ENCODE peak calls at places on chromosome 13, in seven cellular contexts. One of them, this sample, is unnamed.
A peak's percentile ranks its signal among the peaks of the same experiment; 100 is the strongest.

GRCh38 chr13:75372517-75372916 is 109.5 kb downstream of the TBC1D4 start:
- DNase-seq in epithelial cell of esophagus: peak; percentile 57
- DNase-seq in uterus: no peak
- DNase-seq in lower leg skin: no peak
- DNase-seq in T-helper 1 cell: peak; percentile 17
- DNase-seq in right atrium auricular region: no peak
- DNase-seq in RPMI7951: peak; percentile 54
- DNase-seq in this sample: peak; percentile 32

GRCh38 chr13:98429977-98430785 is 146.7 kb downstream of the STK24 start:
- DNase-seq in uterus: no peak
- DNase-seq in epithelial cell of esophagus: no peak
- DNase-seq in lower leg skin: no peak
- DNase-seq in right atrium auricular region: no peak
- DNase-seq in RPMI7951: no peak
- DNase-seq in T-helper 1 cell: no peak
- DNase-seq in this sample: no peak

GRCh38 chr13:53238241-53238640 is 209.6 kb downstream of the OLFM4 start:
- DNase-seq in T-helper 1 cell: no peak
- DNase-seq in RPMI7951: no peak
- DNase-seq in lower leg skin: no peak
- DNase-seq in uterus: no peak
- DNase-seq in epithelial cell of esophagus: no peak
- DNase-seq in right atrium auricular region: no peak
- DNase-seq in this sample: peak; percentile 10

GRCh38 chr13:76837811-76838210 is 48.4 kb downstream of the KCTD12 start:
- DNase-seq in lower leg skin: no peak
- DNase-seq in RPMI7951: no peak
- DNase-seq in right atrium auricular region: no peak
- DNase-seq in T-helper 1 cell: no peak
- DNase-seq in epithelial cell of esophagus: no peak
- DNase-seq in uterus: no peak
- DNase-seq in this sample: no peak

GRCh38 chr13:35057858-35058257 is 115.8 kb downstream of the NBEA start:
- DNase-seq in RPMI7951: no peak
- DNase-seq in right atrium auricular region: no peak
- DNase-seq in epithelial cell of esophagus: no peak
- DNase-seq in T-helper 1 cell: no peak
- DNase-seq in uterus: no peak
- DNase-seq in lower leg skin: no peak
- DNase-seq in this sample: no peak

GRCh38 chr13:59710995-59711701 is 452.6 kb downstream of the DIAPH3 start:
- DNase-seq in right atrium auricular region: no peak
- DNase-seq in uterus: no peak
- DNase-seq in T-helper 1 cell: no peak
- DNase-seq in lower leg skin: no peak
- DNase-seq in RPMI7951: no peak
- DNase-seq in epithelial cell of esophagus: no peak
- DNase-seq in this sample: no peak

GRCh38 chr13:59914556-59914955 is 249.2 kb downstream of the DIAPH3 start:
- DNase-seq in lower leg skin: no peak
- DNase-seq in uterus: no peak
- DNase-seq in RPMI7951: no peak
- DNase-seq in epithelial cell of esophagus: no peak
- DNase-seq in right atrium auricular region: no peak
- DNase-seq in T-helper 1 cell: no peak
- DNase-seq in this sample: no peak

GRCh38 chr13:98370806-98371553 is 193.9 kb upstream of the RNF113B start:
- DNase-seq in RPMI7951: no peak
- DNase-seq in right atrium auricular region: peak; percentile 66
- DNase-seq in epithelial cell of esophagus: peak; percentile 27
- DNase-seq in T-helper 1 cell: no peak
- DNase-seq in lower leg skin: peak; percentile 74
- DNase-seq in uterus: peak; percentile 62
- DNase-seq in this sample: no peak

GRCh38 chr13:41505209-41505835 is 48.0 kb downstream of the RGCC start:
- DNase-seq in right atrium auricular region: no peak
- DNase-seq in epithelial cell of esophagus: peak; percentile 59
- DNase-seq in uterus: no peak
- DNase-seq in T-helper 1 cell: no peak
- DNase-seq in RPMI7951: peak; percentile 80
- DNase-seq in lower leg skin: no peak
- DNase-seq in this sample: no peak

GRCh38 chr13:99380921-99381645 is 73.9 kb upstream of the GPR183 start:
- DNase-seq in right atrium auricular region: peak; percentile 56
- DNase-seq in RPMI7951: no peak
- DNase-seq in lower leg skin: no peak
- DNase-seq in uterus: no peak
- DNase-seq in T-helper 1 cell: peak; percentile 83
- DNase-seq in epithelial cell of esophagus: no peak
- DNase-seq in this sample: no peak

GRCh38 chr13:33312150-33312908 is 26.8 kb upstream of the STARD13 start:
- DNase-seq in right atrium auricular region: no peak
- DNase-seq in uterus: no peak
- DNase-seq in epithelial cell of esophagus: peak; percentile 73
- DNase-seq in lower leg skin: no peak
- DNase-seq in T-helper 1 cell: no peak
- DNase-seq in RPMI7951: peak; percentile 44
- DNase-seq in this sample: no peak

GRCh38 chr13:34223984-34224383 is 406.0 kb downstream of the RFC3 start:
- DNase-seq in epithelial cell of esophagus: peak; percentile 23
- DNase-seq in right atrium auricular region: no peak
- DNase-seq in lower leg skin: no peak
- DNase-seq in T-helper 1 cell: no peak
- DNase-seq in RPMI7951: peak; percentile 31
- DNase-seq in uterus: no peak
- DNase-seq in this sample: no peak

GRCh38 chr13:110023729-110024645 is 237.6 kb upstream of the IRS2 start:
- DNase-seq in uterus: no peak
- DNase-seq in right atrium auricular region: no peak
- DNase-seq in RPMI7951: no peak
- DNase-seq in epithelial cell of esophagus: no peak
- DNase-seq in lower leg skin: no peak
- DNase-seq in T-helper 1 cell: no peak
- DNase-seq in this sample: peak; percentile 47

GRCh38 chr13:45108716-45109706 is 11.3 kb upstream of the GTF2F2 start:
- DNase-seq in T-helper 1 cell: no peak
- DNase-seq in epithelial cell of esophagus: no peak
- DNase-seq in lower leg skin: no peak
- DNase-seq in uterus: no peak
- DNase-seq in RPMI7951: peak; percentile 54
- DNase-seq in right atrium auricular region: no peak
- DNase-seq in this sample: no peak

GRCh38 chr13:36883829-36884228 is 36.2 kb downstream of the SMAD9 start:
- DNase-seq in T-helper 1 cell: no peak
- DNase-seq in uterus: no peak
- DNase-seq in lower leg skin: no peak
- DNase-seq in right atrium auricular region: no peak
- DNase-seq in epithelial cell of esophagus: no peak
- DNase-seq in RPMI7951: no peak
- DNase-seq in this sample: no peak

GRCh38 chr13:50626031-50626643 is 217.4 kb downstream of the DLEU7 start:
- DNase-seq in uterus: no peak
- DNase-seq in T-helper 1 cell: no peak
- DNase-seq in epithelial cell of esophagus: peak; percentile 50
- DNase-seq in RPMI7951: peak; percentile 88
- DNase-seq in lower leg skin: no peak
- DNase-seq in right atrium auricular region: no peak
- DNase-seq in this sample: no peak

GRCh38 chr13:98105929-98106336 is 37.0 kb upstream of the FARP1 start:
- DNase-seq in right atrium auricular region: no peak
- DNase-seq in epithelial cell of esophagus: no peak
- DNase-seq in RPMI7951: peak; percentile 26
- DNase-seq in uterus: no peak
- DNase-seq in lower leg skin: peak; percentile 20
- DNase-seq in T-helper 1 cell: no peak
- DNase-seq in this sample: no peak

GRCh38 chr13:21033224-21033855 is 28.0 kb downstream of the LATS2 start:
- DNase-seq in uterus: no peak
- DNase-seq in RPMI7951: peak; percentile 35
- DNase-seq in lower leg skin: peak; percentile 84
- DNase-seq in right atrium auricular region: peak; percentile 82
- DNase-seq in T-helper 1 cell: no peak
- DNase-seq in epithelial cell of esophagus: no peak
- DNase-seq in this sample: no peak

GRCh38 chr13:78192721-78193120 is 274.1 kb upstream of the EDNRB start:
- DNase-seq in T-helper 1 cell: no peak
- DNase-seq in uterus: no peak
- DNase-seq in RPMI7951: no peak
- DNase-seq in lower leg skin: no peak
- DNase-seq in epithelial cell of esophagus: peak; percentile 25
- DNase-seq in right atrium auricular region: no peak
- DNase-seq in this sample: no peak

GRCh38 chr13:79988573-79988972 is 352.4 kb downstream of the SPRY2 start:
- DNase-seq in RPMI7951: peak; percentile 58
- DNase-seq in right atrium auricular region: no peak
- DNase-seq in uterus: no peak
- DNase-seq in lower leg skin: no peak
- DNase-seq in T-helper 1 cell: no peak
- DNase-seq in epithelial cell of esophagus: peak; percentile 61
- DNase-seq in this sample: no peak

GRCh38 chr13:113562085-113562749 is 22.3 kb upstream of the TFDP1 start:
- DNase-seq in lower leg skin: peak; percentile 85
- DNase-seq in RPMI7951: peak; percentile 54
- DNase-seq in epithelial cell of esophagus: peak; percentile 57
- DNase-seq in T-helper 1 cell: peak; percentile 23
- DNase-seq in uterus: peak; percentile 67
- DNase-seq in right atrium auricular region: peak; percentile 62
- DNase-seq in this sample: peak; percentile 61

GRCh38 chr13:24073657-24074056 is 86.9 kb upstream of the SPATA13 start:
- DNase-seq in T-helper 1 cell: no peak
- DNase-seq in right atrium auricular region: peak; percentile 1
- DNase-seq in uterus: no peak
- DNase-seq in RPMI7951: no peak
- DNase-seq in epithelial cell of esophagus: no peak
- DNase-seq in lower leg skin: no peak
- DNase-seq in this sample: no peak

GRCh38 chr13:46183018-46183940 is 1.3 kb upstream of the LCP1 start:
- DNase-seq in epithelial cell of esophagus: no peak
- DNase-seq in uterus: no peak
- DNase-seq in right atrium auricular region: no peak
- DNase-seq in T-helper 1 cell: no peak
- DNase-seq in lower leg skin: no peak
- DNase-seq in RPMI7951: peak; percentile 9
- DNase-seq in this sample: no peak

GRCh38 chr13:96817336-96817941 is 176.8 kb downstream of the OXGR1 start:
- DNase-seq in uterus: no peak
- DNase-seq in epithelial cell of esophagus: peak; percentile 34
- DNase-seq in right atrium auricular region: no peak
- DNase-seq in RPMI7951: peak; percentile 2
- DNase-seq in T-helper 1 cell: no peak
- DNase-seq in lower leg skin: no peak
- DNase-seq in this sample: peak; percentile 5

GRCh38 chr13:48629282-48629681 is 24.4 kb upstream of the CYSLTR2 start:
- DNase-seq in lower leg skin: no peak
- DNase-seq in epithelial cell of esophagus: no peak
- DNase-seq in T-helper 1 cell: no peak
- DNase-seq in uterus: no peak
- DNase-seq in RPMI7951: no peak
- DNase-seq in right atrium auricular region: no peak
- DNase-seq in this sample: no peak

GRCh38 chr13:98293570-98294142 is 116.6 kb upstream of the RNF113B start:
- DNase-seq in lower leg skin: no peak
- DNase-seq in RPMI7951: no peak
- DNase-seq in epithelial cell of esophagus: no peak
- DNase-seq in T-helper 1 cell: no peak
- DNase-seq in right atrium auricular region: no peak
- DNase-seq in uterus: no peak
- DNase-seq in this sample: no peak

GRCh38 chr13:66353664-66354063 is 876.5 kb downstream of the PCDH9 start:
- DNase-seq in uterus: no peak
- DNase-seq in right atrium auricular region: no peak
- DNase-seq in epithelial cell of esophagus: no peak
- DNase-seq in lower leg skin: no peak
- DNase-seq in RPMI7951: no peak
- DNase-seq in T-helper 1 cell: no peak
- DNase-seq in this sample: peak; percentile 29

This sample was measured in NCI-H1105 treated with DMSO at 0.1 percent for 48 hours.